ENCODE peak calls at places on chromosomes 5 and 9, in four cellular contexts. Q is HepG2, C is GM12878, O is fibroblast of lung. D is an unnamed sample.

GRCh38 chr9:88198346-88198807 is 60.1 kb upstream of the SPATA31C2 start:
- DNase-seq in O (peak; percentile 44), C (no peak), Q (no peak), D (peak; percentile 96)

GRCh38 chr5:111738118-111738517 is 18.9 kb downstream of the NREP start:
- DNase-seq in C (no peak), O (no peak), Q (peak; percentile 58), D (no peak)

GRCh38 chr5:159133041-159133741 is 33.5 kb upstream of the EBF1 start:
- DNase-seq in O (peak; percentile 87), Q (peak; percentile 27), C (peak; percentile 28), D (peak; percentile 60)

GRCh38 chr5:44952376-44952775 is 143.6 kb downstream of the MRPS30 start:
- DNase-seq in Q (peak; percentile 18), O (peak; percentile 26), C (peak; percentile 5), D (peak; percentile 80)

GRCh38 chr5:142753114-142753764 is 16.9 kb upstream of the ARHGAP26 start:
- DNase-seq in O (no peak), Q (no peak), C (no peak), D (no peak)

GRCh38 chr9:134472256-134472655 is 146.0 kb downstream of the RXRA start:
- DNase-seq in O (no peak), Q (no peak), C (no peak), D (no peak)

GRCh38 chr9:113380869-113381378 is 4.1 kb upstream of the HDHD3 start:
- DNase-seq in O (no peak), Q (no peak), C (peak; percentile 77), D (no peak)

GRCh38 chr5:51203598-51203997 is 179.7 kb upstream of the ISL1 start:
- DNase-seq in C (no peak), O (no peak), Q (no peak), D (no peak)

GRCh38 chr5:178895615-178896571 is at the start of gene ZFP2:
- DNase-seq in C (no peak), Q (peak; percentile 19), O (peak; percentile 57), D (peak; percentile 47)

GRCh38 chr9:13555516-13555915 is 276.0 kb upstream of the MPDZ start:
- DNase-seq in C (no peak), Q (no peak), O (no peak), D (no peak)

GRCh38 chr5:50547303-50547702 is 106.2 kb upstream of the EMB start:
- DNase-seq in Q (no peak), O (no peak), C (peak; percentile 12), D (no peak)

GRCh38 chr5:78908173-78908901 is 76.8 kb downstream of the ARSB start:
- DNase-seq in Q (no peak), C (no peak), O (peak; percentile 86), D (peak; percentile 87)

GRCh38 chr9:113929634-113930092 is 53.6 kb downstream of the ZNF618 start:
- DNase-seq in Q (no peak), C (no peak), O (peak; percentile 67), D (no peak)

GRCh38 chr5:79816014-79816413 is 126.4 kb downstream of the CMYA5 start:
- DNase-seq in O (no peak), Q (no peak), C (no peak), D (no peak)

GRCh38 chr9:130995399-130995941 is 13.5 kb upstream of the LAMC3 start:
- DNase-seq in O (peak; percentile 63), Q (no peak), C (no peak), D (peak; percentile 81)

GRCh38 chr9:133518193-133518592 is 6.6 kb downstream of the MYMK start:
- DNase-seq in Q (no peak), O (no peak), C (no peak), D (no peak)

GRCh38 chr9:70924380-70924779 is 197.0 kb downstream of the TRPM3 start:
- DNase-seq in O (peak; percentile 86), C (no peak), Q (no peak), D (no peak)

GRCh38 chr5:5340206-5340729 is 82.2 kb upstream of the ICE1 start:
- DNase-seq in Q (peak; percentile 73), O (peak; percentile 91), C (no peak), D (peak; percentile 97)

DNA sequence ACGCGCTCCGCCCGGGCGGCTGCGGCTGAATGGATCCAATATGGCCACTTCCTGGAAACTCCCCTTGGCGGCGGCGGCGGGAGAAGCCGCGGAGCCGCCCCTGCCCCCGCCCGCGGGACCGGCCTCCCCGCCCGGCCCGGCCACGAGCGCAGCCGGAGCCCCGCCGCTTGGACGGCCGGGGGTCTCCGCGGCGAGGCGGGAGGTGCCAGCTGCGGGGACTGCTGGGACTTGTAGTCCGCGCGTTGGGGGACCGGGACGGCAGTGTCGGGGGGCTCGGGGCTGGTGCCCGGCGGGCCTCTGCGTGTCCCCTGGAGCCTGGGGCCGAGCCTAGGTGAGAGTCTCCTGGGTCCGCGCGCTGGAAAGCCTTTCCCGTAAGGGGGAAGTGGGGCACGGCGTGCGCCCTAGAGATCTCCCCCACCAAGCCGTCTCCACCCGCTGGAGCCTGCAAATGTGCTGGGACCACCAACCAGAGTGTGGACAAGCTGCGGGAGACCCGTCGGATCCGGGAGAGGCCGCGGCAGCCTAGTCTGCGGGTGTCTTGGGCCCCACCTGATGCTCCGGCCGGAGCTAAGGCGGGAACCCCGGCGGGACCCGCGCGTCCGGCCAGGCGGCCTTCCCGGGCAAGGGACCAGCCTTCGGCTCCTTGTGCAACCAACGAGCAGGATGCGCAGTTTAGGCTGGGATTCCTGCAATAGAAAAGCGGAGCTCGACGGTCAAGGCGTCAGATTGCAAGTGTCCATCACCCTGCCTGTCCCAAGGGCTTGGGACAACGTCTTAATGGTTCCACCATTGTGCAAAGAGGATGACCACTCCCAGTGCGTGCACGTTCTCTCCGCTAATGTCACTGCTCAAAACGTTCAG is at the start of gene SEPTIN8:
- DNase-seq in Q (no peak), O (peak; percentile 40), C (no peak), D (peak; percentile 43)
- TF ChIP-seq EZH2 in Q (no peak), O (no peak), C (no peak), D (no peak)

GRCh38 chr5:472656-473343 is 29.8 kb downstream of the EXOC3 start:
- DNase-seq in C (no peak), O (peak; percentile 75), Q (peak; percentile 52), D (peak; percentile 89)

GRCh38 chr5:471750-472058 is 28.7 kb downstream of the EXOC3 start:
- DNase-seq in O (no peak), C (no peak), Q (no peak), D (no peak)

GRCh38 chr5:469752-470483 is 26.9 kb downstream of the EXOC3 start:
- DNase-seq in C (no peak), Q (no peak), O (no peak), D (no peak)

GRCh38 chr5:472076-472655 is 29.2 kb downstream of the EXOC3 start:
- DNase-seq in O (no peak), C (no peak), Q (no peak), D (no peak)

DNA sequence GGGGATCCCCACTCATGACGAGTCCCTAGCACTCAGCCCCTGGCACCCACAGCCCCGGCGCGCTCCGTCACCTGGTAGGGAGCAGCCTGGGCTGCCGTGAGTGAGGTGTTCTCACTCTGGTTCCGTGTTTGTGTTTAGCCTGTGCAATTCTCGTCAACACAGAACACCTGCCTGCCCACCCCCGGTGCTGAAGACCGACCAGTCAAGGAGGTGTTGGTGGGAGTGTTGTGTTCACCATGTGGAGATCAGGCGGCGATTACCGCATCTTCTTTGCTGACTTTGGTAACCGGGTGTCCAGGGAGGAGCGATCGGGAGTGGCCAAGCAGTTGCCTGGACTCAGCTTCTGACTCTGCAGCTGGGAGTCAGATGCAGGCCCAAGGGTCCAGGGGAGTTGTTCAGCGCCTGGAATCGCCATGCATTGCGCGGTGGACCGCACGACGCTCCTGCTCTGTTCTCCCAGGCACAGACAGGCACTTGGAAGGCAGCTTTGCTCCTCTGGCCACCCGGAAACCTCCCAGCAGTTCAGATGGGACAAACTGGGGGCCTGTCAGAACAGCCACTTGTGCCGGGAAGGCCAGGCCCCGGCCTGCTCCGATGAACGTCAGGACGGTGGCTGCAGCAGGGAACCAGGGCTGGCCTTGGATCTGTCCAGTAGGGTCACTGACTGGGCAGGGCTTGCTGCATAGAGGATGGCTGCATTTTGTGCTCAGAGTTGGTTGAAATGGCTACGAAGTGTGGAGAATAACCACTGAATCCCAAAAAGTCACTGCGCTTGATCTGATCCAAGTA is 28.2 kb downstream of the EXOC3 start:
- DNase-seq in O (no peak), C (no peak), Q (no peak), D (no peak)
- H3K4me3 ChIP-seq in O (no peak overlapping the region), C (peak overlapping the region; percentile 97), Q (peak overlapping the region; percentile 52), D (peak overlapping the region; percentile 95)

GRCh38 chr5:13976867-13977479 is 32.5 kb upstream of the DNAH5 start:
- DNase-seq in C (no peak), O (peak; percentile 51), Q (peak; percentile 15), D (peak; percentile 60)
- TF ChIP-seq CTCF in C (peak; percentile 23), O (peak; percentile 39), Q (peak; percentile 57), D (peak; percentile 64)

DNA sequence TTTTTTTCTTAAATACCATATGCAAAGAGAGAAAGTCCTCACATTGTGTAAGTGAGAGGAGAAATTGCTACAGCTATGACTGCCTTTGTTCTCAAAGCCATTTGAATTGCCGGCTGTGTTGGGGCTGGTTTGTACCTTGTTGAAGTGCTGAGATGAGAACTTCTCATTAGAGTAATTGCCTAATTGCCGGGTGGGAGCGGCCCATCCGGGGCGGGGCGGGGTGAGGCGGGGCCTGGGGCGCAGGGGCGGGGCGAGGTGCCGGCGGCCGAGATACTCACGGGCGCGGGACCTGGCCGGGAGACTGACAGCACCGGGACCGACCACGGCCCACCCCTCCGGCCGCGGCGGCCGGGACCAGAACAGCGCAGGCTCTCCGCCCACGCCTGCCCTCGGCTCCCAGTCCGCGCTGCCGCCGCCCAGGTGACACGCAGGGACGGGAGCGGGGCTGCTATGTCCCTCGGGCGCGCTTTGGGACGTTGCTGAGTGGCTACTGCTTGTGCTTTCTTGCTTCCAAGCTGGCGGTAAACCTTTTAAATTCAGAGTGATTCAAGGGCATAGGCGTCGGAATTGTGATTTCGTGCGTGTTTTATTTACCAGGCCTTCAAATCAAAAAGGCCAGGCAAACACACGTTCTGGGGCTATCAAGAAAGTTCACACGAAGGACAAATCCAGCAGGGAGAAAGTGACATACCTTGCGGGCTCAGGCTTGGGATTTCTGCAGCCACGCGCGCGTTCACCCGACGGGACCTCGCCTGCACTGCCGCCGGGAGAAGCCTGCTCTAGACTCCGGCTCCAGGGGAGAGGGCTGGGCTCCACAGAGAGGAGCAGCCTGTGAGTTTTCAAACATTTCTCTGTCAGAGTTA is 269.1 kb downstream of the FANCC start:
- DNase-seq in C (no peak), Q (peak; percentile 72), O (peak; percentile 36), D (peak; percentile 65)
- TF ChIP-seq EZH2 in C (no peak), Q (no peak), O (no peak), D (no peak)

GRCh38 chr5:163312598-163312997 is 124.8 kb upstream of the CCNG1 start:
- DNase-seq in O (no peak), C (no peak), Q (no peak), D (no peak)
- H3K4me3 ChIP-seq in O (no peak overlapping the region), C (no peak overlapping the region), Q (no peak overlapping the region), D (no peak overlapping the region)

DNA sequence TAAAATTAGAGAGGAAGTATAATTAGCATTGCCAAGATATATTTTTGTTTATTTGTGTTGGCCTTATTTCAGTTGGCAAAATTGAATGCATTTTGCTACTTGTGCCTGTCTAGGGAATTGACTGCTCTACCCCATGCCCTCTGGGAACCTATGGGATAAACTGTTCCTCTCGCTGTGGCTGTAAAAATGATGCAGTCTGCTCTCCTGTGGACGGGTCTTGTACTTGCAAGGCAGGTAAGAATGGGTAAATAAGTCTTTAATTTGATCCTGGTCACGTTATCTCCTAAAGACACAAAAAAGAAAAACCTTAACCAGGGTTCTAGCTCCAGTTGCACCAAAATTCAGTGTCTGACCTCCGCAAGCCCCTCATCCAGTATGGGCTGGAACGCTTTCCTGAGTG is 98.4 kb upstream of the PRRC1 start:
- DNase-seq in O (no peak), Q (no peak), C (no peak), D (no peak)
- TF ChIP-seq CTCF in O (no peak), Q (no peak), C (no peak), D (no peak)